ENCODE peak calls at places on chromosome X, in ten cellular contexts. One of them, this sample, is unnamed.

GRCh38 chrX:786441-786881 is 155.9 kb downstream of the SHOX start:
- DNase-seq in activated CD4-positive, CD25-positive, alpha-beta regulatory T cell: no peak
- DNase-seq in AG04450: no peak
- DNase-seq in CD4-positive, alpha-beta T cell: no peak
- DNase-seq in prostate gland: no peak
- DNase-seq in fibroblast of mammary gland: no peak
- DNase-seq in iris pigment epithelial cell: no peak
- DNase-seq in vagina: peak; percentile 58
- DNase-seq in effector memory CD8-positive, alpha-beta T cell: no peak
- DNase-seq in WTC11: no peak
- DNase-seq in this sample: no peak

GRCh38 chrX:1165535-1166196 is 46.8 kb downstream of the CRLF2 start:
- DNase-seq in AG04450: no peak
- DNase-seq in WTC11: no peak
- DNase-seq in activated CD4-positive, CD25-positive, alpha-beta regulatory T cell: no peak
- DNase-seq in vagina: no peak
- DNase-seq in iris pigment epithelial cell: peak; percentile 22
- DNase-seq in CD4-positive, alpha-beta T cell: no peak
- DNase-seq in prostate gland: no peak
- DNase-seq in fibroblast of mammary gland: no peak
- DNase-seq in effector memory CD8-positive, alpha-beta T cell: no peak
- DNase-seq in this sample: no peak

GRCh38 chrX:50680990-50681389 is 133.0 kb downstream of the SHROOM4 start:
- DNase-seq in fibroblast of mammary gland: no peak
- DNase-seq in AG04450: no peak
- DNase-seq in CD4-positive, alpha-beta T cell: no peak
- DNase-seq in iris pigment epithelial cell: no peak
- DNase-seq in vagina: no peak
- DNase-seq in WTC11: peak; percentile 18
- DNase-seq in prostate gland: no peak
- DNase-seq in effector memory CD8-positive, alpha-beta T cell: no peak
- DNase-seq in activated CD4-positive, CD25-positive, alpha-beta regulatory T cell: no peak
- DNase-seq in this sample: no peak

GRCh38 chrX:16664626-16665025 is 14.7 kb downstream of the S100G start:
- DNase-seq in fibroblast of mammary gland: no peak
- DNase-seq in activated CD4-positive, CD25-positive, alpha-beta regulatory T cell: no peak
- DNase-seq in WTC11: no peak
- DNase-seq in prostate gland: no peak
- DNase-seq in CD4-positive, alpha-beta T cell: no peak
- DNase-seq in vagina: no peak
- DNase-seq in effector memory CD8-positive, alpha-beta T cell: no peak
- DNase-seq in iris pigment epithelial cell: no peak
- DNase-seq in AG04450: no peak
- DNase-seq in this sample: no peak

GRCh38 chrX:15194136-15194535 is 75.7 kb downstream of the ASB9 start:
- DNase-seq in effector memory CD8-positive, alpha-beta T cell: no peak
- DNase-seq in CD4-positive, alpha-beta T cell: no peak
- DNase-seq in AG04450: no peak
- DNase-seq in vagina: no peak
- DNase-seq in fibroblast of mammary gland: peak; percentile 56
- DNase-seq in prostate gland: no peak
- DNase-seq in activated CD4-positive, CD25-positive, alpha-beta regulatory T cell: no peak
- DNase-seq in WTC11: no peak
- DNase-seq in iris pigment epithelial cell: no peak
- DNase-seq in this sample: no peak

GRCh38 chrX:48761674-48762471 is at the start of gene GLOD5:
- DNase-seq in CD4-positive, alpha-beta T cell: no peak
- DNase-seq in activated CD4-positive, CD25-positive, alpha-beta regulatory T cell: no peak
- DNase-seq in WTC11: peak; percentile 76
- DNase-seq in prostate gland: peak; percentile 59
- DNase-seq in AG04450: no peak
- DNase-seq in iris pigment epithelial cell: peak; percentile 5
- DNase-seq in fibroblast of mammary gland: peak; percentile 3
- DNase-seq in effector memory CD8-positive, alpha-beta T cell: no peak
- DNase-seq in vagina: no peak
- DNase-seq in this sample: no peak

GRCh38 chrX:49754238-49754857 is 58.6 kb upstream of the PAGE1 start:
- DNase-seq in effector memory CD8-positive, alpha-beta T cell: peak; percentile 13
- DNase-seq in iris pigment epithelial cell: peak; percentile 28
- DNase-seq in vagina: no peak
- DNase-seq in fibroblast of mammary gland: peak; percentile 34
- DNase-seq in activated CD4-positive, CD25-positive, alpha-beta regulatory T cell: peak; percentile 9
- DNase-seq in prostate gland: peak; percentile 3
- DNase-seq in WTC11: peak; percentile 54
- DNase-seq in AG04450: peak; percentile 0
- DNase-seq in CD4-positive, alpha-beta T cell: peak; percentile 34
- DNase-seq in this sample: peak; percentile 41

GRCh38 chrX:68633981-68634380 is 13.5 kb upstream of the STARD8 start:
- DNase-seq in prostate gland: no peak
- DNase-seq in vagina: no peak
- DNase-seq in fibroblast of mammary gland: no peak
- DNase-seq in iris pigment epithelial cell: no peak
- DNase-seq in effector memory CD8-positive, alpha-beta T cell: no peak
- DNase-seq in activated CD4-positive, CD25-positive, alpha-beta regulatory T cell: no peak
- DNase-seq in WTC11: no peak
- DNase-seq in CD4-positive, alpha-beta T cell: no peak
- DNase-seq in AG04450: no peak
- DNase-seq in this sample: no peak

GRCh38 chrX:9611436-9612145 is 146.7 kb downstream of the TBL1X start:
- DNase-seq in vagina: no peak
- DNase-seq in prostate gland: no peak
- DNase-seq in CD4-positive, alpha-beta T cell: no peak
- DNase-seq in fibroblast of mammary gland: peak; percentile 38
- DNase-seq in activated CD4-positive, CD25-positive, alpha-beta regulatory T cell: no peak
- DNase-seq in effector memory CD8-positive, alpha-beta T cell: no peak
- DNase-seq in iris pigment epithelial cell: peak; percentile 10
- DNase-seq in AG04450: no peak
- DNase-seq in WTC11: no peak
- DNase-seq in this sample: no peak

GRCh38 chrX:9952313-9952712 is 14.8 kb upstream of the CLDN34 start:
- DNase-seq in AG04450: no peak
- DNase-seq in iris pigment epithelial cell: no peak
- DNase-seq in activated CD4-positive, CD25-positive, alpha-beta regulatory T cell: no peak
- DNase-seq in fibroblast of mammary gland: no peak
- DNase-seq in vagina: no peak
- DNase-seq in prostate gland: no peak
- DNase-seq in CD4-positive, alpha-beta T cell: no peak
- DNase-seq in effector memory CD8-positive, alpha-beta T cell: no peak
- DNase-seq in WTC11: no peak
- DNase-seq in this sample: no peak

GRCh38 chrX:97397371-97397770 is 513.7 kb downstream of the RPA4 start:
- DNase-seq in activated CD4-positive, CD25-positive, alpha-beta regulatory T cell: no peak
- DNase-seq in prostate gland: no peak
- DNase-seq in CD4-positive, alpha-beta T cell: no peak
- DNase-seq in vagina: no peak
- DNase-seq in effector memory CD8-positive, alpha-beta T cell: no peak
- DNase-seq in WTC11: no peak
- DNase-seq in iris pigment epithelial cell: peak; percentile 82
- DNase-seq in AG04450: no peak
- DNase-seq in fibroblast of mammary gland: peak; percentile 58
- DNase-seq in this sample: no peak

GRCh38 chrX:134537179-134537945 is 77.4 kb downstream of the HPRT1 start:
- DNase-seq in iris pigment epithelial cell: peak; percentile 68
- DNase-seq in CD4-positive, alpha-beta T cell: no peak
- DNase-seq in vagina: no peak
- DNase-seq in WTC11: no peak
- DNase-seq in effector memory CD8-positive, alpha-beta T cell: no peak
- DNase-seq in fibroblast of mammary gland: peak; percentile 86
- DNase-seq in AG04450: no peak
- DNase-seq in activated CD4-positive, CD25-positive, alpha-beta regulatory T cell: no peak
- DNase-seq in prostate gland: no peak
- DNase-seq in this sample: no peak

GRCh38 chrX:103275947-103276567 is 493 bp downstream of the TCEAL5 start:
- DNase-seq in activated CD4-positive, CD25-positive, alpha-beta regulatory T cell: no peak
- DNase-seq in WTC11: peak; percentile 12
- DNase-seq in effector memory CD8-positive, alpha-beta T cell: no peak
- DNase-seq in iris pigment epithelial cell: no peak
- DNase-seq in CD4-positive, alpha-beta T cell: no peak
- DNase-seq in vagina: no peak
- DNase-seq in prostate gland: no peak
- DNase-seq in AG04450: no peak
- DNase-seq in fibroblast of mammary gland: no peak
- DNase-seq in this sample: no peak

GRCh38 chrX:13888284-13888683 is 71.4 kb upstream of the GPM6B start:
- DNase-seq in activated CD4-positive, CD25-positive, alpha-beta regulatory T cell: no peak
- DNase-seq in CD4-positive, alpha-beta T cell: no peak
- DNase-seq in AG04450: no peak
- DNase-seq in effector memory CD8-positive, alpha-beta T cell: no peak
- DNase-seq in fibroblast of mammary gland: no peak
- DNase-seq in vagina: no peak
- DNase-seq in iris pigment epithelial cell: peak; percentile 14
- DNase-seq in prostate gland: no peak
- DNase-seq in WTC11: no peak
- DNase-seq in this sample: no peak

GRCh38 chrX:13489451-13489850 is 80.0 kb upstream of the EGFL6 start:
- DNase-seq in iris pigment epithelial cell: peak; percentile 88
- DNase-seq in WTC11: no peak
- DNase-seq in prostate gland: no peak
- DNase-seq in fibroblast of mammary gland: peak; percentile 86
- DNase-seq in effector memory CD8-positive, alpha-beta T cell: no peak
- DNase-seq in AG04450: no peak
- DNase-seq in vagina: no peak
- DNase-seq in activated CD4-positive, CD25-positive, alpha-beta regulatory T cell: no peak
- DNase-seq in CD4-positive, alpha-beta T cell: no peak
- DNase-seq in this sample: no peak

GRCh38 chrX:3820170-3820569 is 106.7 kb upstream of the PRKX start:
- DNase-seq in CD4-positive, alpha-beta T cell: no peak
- DNase-seq in WTC11: no peak
- DNase-seq in activated CD4-positive, CD25-positive, alpha-beta regulatory T cell: no peak
- DNase-seq in effector memory CD8-positive, alpha-beta T cell: no peak
- DNase-seq in fibroblast of mammary gland: peak; percentile 77
- DNase-seq in iris pigment epithelial cell: peak; percentile 88
- DNase-seq in AG04450: peak; percentile 51
- DNase-seq in prostate gland: no peak
- DNase-seq in vagina: no peak
- DNase-seq in this sample: no peak

GRCh38 chrX:22662776-22663175 is 337.0 kb upstream of the DDX53 start:
- DNase-seq in prostate gland: no peak
- DNase-seq in effector memory CD8-positive, alpha-beta T cell: no peak
- DNase-seq in AG04450: no peak
- DNase-seq in vagina: no peak
- DNase-seq in iris pigment epithelial cell: no peak
- DNase-seq in activated CD4-positive, CD25-positive, alpha-beta regulatory T cell: no peak
- DNase-seq in CD4-positive, alpha-beta T cell: no peak
- DNase-seq in fibroblast of mammary gland: no peak
- DNase-seq in WTC11: no peak
- DNase-seq in this sample: no peak

GRCh38 chrX:132651411-132652086 is 162.7 kb upstream of the MBNL3 start:
- DNase-seq in activated CD4-positive, CD25-positive, alpha-beta regulatory T cell: no peak
- DNase-seq in prostate gland: no peak
- DNase-seq in AG04450: no peak
- DNase-seq in CD4-positive, alpha-beta T cell: no peak
- DNase-seq in WTC11: peak; percentile 9
- DNase-seq in iris pigment epithelial cell: no peak
- DNase-seq in fibroblast of mammary gland: peak; percentile 38
- DNase-seq in vagina: peak; percentile 42
- DNase-seq in effector memory CD8-positive, alpha-beta T cell: no peak
- DNase-seq in this sample: no peak

GRCh38 chrX:47840106-47840505 is 3.4 kb downstream of the ZNF81 start:
- DNase-seq in activated CD4-positive, CD25-positive, alpha-beta regulatory T cell: no peak
- DNase-seq in AG04450: no peak
- DNase-seq in CD4-positive, alpha-beta T cell: no peak
- DNase-seq in vagina: no peak
- DNase-seq in WTC11: no peak
- DNase-seq in effector memory CD8-positive, alpha-beta T cell: no peak
- DNase-seq in fibroblast of mammary gland: no peak
- DNase-seq in prostate gland: no peak
- DNase-seq in iris pigment epithelial cell: no peak
- DNase-seq in this sample: no peak

GRCh38 chrX:154138857-154139256 is 5.2 kb upstream of the OPN1LW start:
- DNase-seq in iris pigment epithelial cell: no peak
- DNase-seq in AG04450: no peak
- DNase-seq in prostate gland: no peak
- DNase-seq in activated CD4-positive, CD25-positive, alpha-beta regulatory T cell: no peak
- DNase-seq in vagina: no peak
- DNase-seq in effector memory CD8-positive, alpha-beta T cell: no peak
- DNase-seq in WTC11: no peak
- DNase-seq in CD4-positive, alpha-beta T cell: no peak
- DNase-seq in fibroblast of mammary gland: no peak
- DNase-seq in this sample: no peak

GRCh38 chrX:42027367-42028025 is 104.1 kb upstream of the CASK start:
- DNase-seq in iris pigment epithelial cell: no peak
- DNase-seq in CD4-positive, alpha-beta T cell: no peak
- DNase-seq in prostate gland: no peak
- DNase-seq in activated CD4-positive, CD25-positive, alpha-beta regulatory T cell: no peak
- DNase-seq in vagina: no peak
- DNase-seq in AG04450: no peak
- DNase-seq in fibroblast of mammary gland: no peak
- DNase-seq in effector memory CD8-positive, alpha-beta T cell: no peak
- DNase-seq in WTC11: no peak
- DNase-seq in this sample: no peak

GRCh38 chrX:121876316-121876715 is 828.9 kb downstream of the GLUD2 start:
- DNase-seq in iris pigment epithelial cell: peak; percentile 65
- DNase-seq in CD4-positive, alpha-beta T cell: no peak
- DNase-seq in activated CD4-positive, CD25-positive, alpha-beta regulatory T cell: no peak
- DNase-seq in effector memory CD8-positive, alpha-beta T cell: no peak
- DNase-seq in AG04450: no peak
- DNase-seq in WTC11: no peak
- DNase-seq in fibroblast of mammary gland: peak; percentile 69
- DNase-seq in vagina: no peak
- DNase-seq in prostate gland: no peak
- DNase-seq in this sample: no peak

GRCh38 chrX:72003811-72004750 is 93.4 kb downstream of the NHSL2 start:
- DNase-seq in WTC11: peak; percentile 73
- DNase-seq in AG04450: no peak
- DNase-seq in effector memory CD8-positive, alpha-beta T cell: no peak
- DNase-seq in prostate gland: no peak
- DNase-seq in fibroblast of mammary gland: peak; percentile 74
- DNase-seq in CD4-positive, alpha-beta T cell: no peak
- DNase-seq in iris pigment epithelial cell: peak; percentile 41
- DNase-seq in activated CD4-positive, CD25-positive, alpha-beta regulatory T cell: no peak
- DNase-seq in vagina: peak; percentile 84
- DNase-seq in this sample: no peak

This sample was measured in HL-60.